ENCODE peak calls at places on chromosome 9, in eight cellular contexts. C, P, G, Z, Y, B, F and M are unnamed samples.

GRCh38 chr9:89743216-89743575 is 138.4 kb downstream of the GADD45G start:
- DNase-seq in C (no peak), P (no peak), G (no peak), Z (no peak), Y (no peak), B (no peak), F (no peak), M (no peak)

GRCh38 chr9:75713373-75713772 is 177.1 kb upstream of the PCSK5 start:
- DNase-seq in C (no peak), P (no peak), G (no peak), Z (no peak), Y (no peak), B (no peak), F (no peak), M (no peak)

GRCh38 chr9:124831642-124832364 is 21.5 kb upstream of the WDR38 start:
- DNase-seq in C (no peak), P (no peak), G (no peak), Z (no peak), Y (no peak), B (no peak), F (no peak), M (no peak)

GRCh38 chr9:137456061-137456863 is 2.9 kb downstream of the NSMF start:
- DNase-seq in C (no peak), P (no peak), G (peak; percentile 28), Z (no peak), Y (no peak), B (no peak), F (no peak), M (peak; percentile 38)

GRCh38 chr9:34651876-34652602 is at the start of gene IL11RA:
- DNase-seq in C (peak; percentile 94), P (peak; percentile 93), G (peak; percentile 84), Z (peak; percentile 73), Y (peak; percentile 67), B (peak; percentile 86), F (no peak), M (peak; percentile 82)

GRCh38 chr9:131470581-131470991 is 32.1 kb upstream of the POMT1 start:
- DNase-seq in C (no peak), P (no peak), G (no peak), Z (no peak), Y (no peak), B (no peak), F (no peak), M (no peak)

GRCh38 chr9:97697837-97698236 is 697 bp upstream of the XPA start:
- DNase-seq in C (no peak), P (no peak), G (no peak), Z (no peak), Y (no peak), B (no peak), F (no peak), M (no peak)

GRCh38 chr9:90921104-90921503 is 119.5 kb downstream of the SYK start:
- DNase-seq in C (no peak), P (no peak), G (no peak), Z (peak; percentile 28), Y (peak; percentile 10), B (no peak), F (no peak), M (peak; percentile 22)

GRCh38 chr9:73037613-73038012 is 84.8 kb upstream of the ALDH1A1 start:
- DNase-seq in C (peak; percentile 13), P (no peak), G (no peak), Z (no peak), Y (no peak), B (no peak), F (no peak), M (no peak)

GRCh38 chr9:137634016-137634415 is 15.2 kb downstream of the EHMT1 start:
- DNase-seq in C (no peak), P (no peak), G (no peak), Z (no peak), Y (no peak), B (no peak), F (no peak), M (no peak)

GRCh38 chr9:98455957-98456621 is 200.6 kb upstream of the TBC1D2 start:
- DNase-seq in C (no peak), P (no peak), G (peak; percentile 74), Z (no peak), Y (no peak), B (no peak), F (no peak), M (peak; percentile 61)

GRCh38 chr9:70902705-70903131 is 218.7 kb downstream of the TRPM3 start:
- DNase-seq in C (no peak), P (no peak), G (peak; percentile 96), Z (no peak), Y (no peak), B (peak; percentile 96), F (no peak), M (peak; percentile 97)

GRCh38 chr9:89810434-89810833 is 205.6 kb downstream of the GADD45G start:
- DNase-seq in C (no peak), P (no peak), G (no peak), Z (no peak), Y (no peak), B (peak; percentile 70), F (no peak), M (no peak)

GRCh38 chr9:23590601-23591000 is 235.4 kb downstream of the ELAVL2 start:
- DNase-seq in C (peak; percentile 99), P (no peak), G (no peak), Z (no peak), Y (no peak), B (peak; percentile 6), F (no peak), M (no peak)

GRCh38 chr9:106284300-106284699 is 578.7 kb upstream of the ZNF462 start:
- DNase-seq in C (no peak), P (no peak), G (no peak), Z (no peak), Y (no peak), B (no peak), F (no peak), M (no peak)

GRCh38 chr9:124834586-124834985 is 18.7 kb upstream of the WDR38 start:
- DNase-seq in C (no peak), P (no peak), G (peak; percentile 67), Z (no peak), Y (no peak), B (no peak), F (no peak), M (peak; percentile 27)

GRCh38 chr9:130327781-130328348 is 62.3 kb downstream of the HMCN2 start:
- DNase-seq in C (no peak), P (peak; percentile 33), G (peak; percentile 47), Z (peak; percentile 17), Y (no peak), B (no peak), F (no peak), M (no peak)

GRCh38 chr9:137870432-137870831 is 7.2 kb upstream of the CACNA1B start:
- DNase-seq in C (no peak), P (no peak), G (no peak), Z (no peak), Y (no peak), B (no peak), F (no peak), M (no peak)